ENCODE peak calls at places on chromosomes 16 and 17, in seven cellular contexts. M is mucosa of descending colon, T is left ventricle myocardium inferior, I is K562, D is GM12878, P is neural progenitor cell, W is transverse colon. O is an unnamed sample. For H3K36me3, the result is how much of the 10 kb centered on the place peaks cover.

GRCh38 chr17:29726721-29727252 is 104.1 kb upstream of the CORO6 start:
- DNase-seq in I (peak), T (no peak), M (no peak), D (peak), W (no peak), P (no peak), O (peak)

GRCh38 chr17:6240001-6240400 is 169.8 kb downstream of the WSCD1 start:
- DNase-seq in M (no peak), T (no peak), I (no peak), W (no peak), D (no peak), P (no peak), O (no peak)

GRCh38 chr16:62036807-62037135 is 533 bp upstream of the CDH8 start:
- DNase-seq in W (no peak), T (no peak), D (no peak), P (peak), I (no peak), M (no peak), O (no peak)

GRCh38 chr17:55926276-55926995 is 175.6 kb downstream of the PCTP start:
- DNase-seq in W (no peak), I (no peak), D (no peak), P (no peak), M (no peak), T (no peak), O (no peak)

GRCh38 chr17:28497931-28498330 is 8.2 kb upstream of the FOXN1 start:
- DNase-seq in P (no peak), W (no peak), T (no peak), D (no peak), I (no peak), M (no peak), O (no peak)

GRCh38 chr16:81551821-81552304 is 107.3 kb downstream of the CMIP start:
- DNase-seq in W (no peak), P (no peak), M (no peak), T (peak), I (peak), D (no peak), O (no peak)

GRCh38 chr17:38435795-38436194 is 7.5 kb downstream of the ARHGAP23 start:
- DNase-seq in P (no peak), D (no peak), M (no peak), T (no peak), I (peak), W (no peak), O (no peak)

GRCh38 chr17:64941045-64941444 is 21.8 kb upstream of the LRRC37A3 start:
- DNase-seq in W (no peak), M (no peak), P (no peak), T (no peak), I (no peak), D (no peak), O (no peak)

GRCh38 chr17:57888311-57889216 is 38.7 kb upstream of the MRPS23 start:
- DNase-seq in W (no peak), I (no peak), D (no peak), M (no peak), T (no peak), P (no peak), O (no peak)

GRCh38 chr16:2019500-2019899 is at the start of gene NPW:
- DNase-seq in T (no peak), P (peak), D (no peak), W (no peak), I (peak), M (no peak), O (no peak)

GRCh38 chr16:79509221-79509631 is 91.3 kb downstream of the MAF start:
- DNase-seq in M (peak), D (no peak), I (no peak), T (peak), W (peak), P (peak), O (no peak)

GRCh38 chr16:24988593-24989338 is 26.4 kb downstream of the ARHGAP17 start:
- DNase-seq in W (peak), I (no peak), D (no peak), M (peak), T (no peak), P (no peak), O (no peak)

GRCh38 chr17:7443499-7444485 is 1.1 kb upstream of the CHRNB1 start:
- DNase-seq in P (no peak), T (no peak), I (no peak), W (no peak), D (no peak), M (no peak), O (no peak)

GRCh38 chr16:16138034-16138635 is 85.2 kb downstream of the ABCC6 start:
- DNase-seq in T (no peak), P (no peak), I (no peak), M (no peak), D (no peak), W (no peak), O (no peak)
- H3K36me3 ChIP-seq in T (half or more), P (under half), I (half or more), M (under half), D (under half), W (under half), O (under half)

GRCh38 chr16:14353340-14353739 is 276.7 kb downstream of the PARN start:
- DNase-seq in P (no peak), I (no peak), M (no peak), W (no peak), D (no peak), T (no peak), O (no peak)

GRCh38 chr16:14357328-14357727 is 272.7 kb downstream of the PARN start:
- DNase-seq in W (no peak), M (no peak), D (no peak), T (no peak), P (no peak), I (no peak), O (no peak)

GRCh38 chr16:14356064-14356463 is 274.0 kb downstream of the PARN start:
- DNase-seq in P (no peak), M (no peak), T (no peak), I (no peak), D (no peak), W (no peak), O (no peak)

GRCh38 chr16:14351647-14352046 is 278.4 kb downstream of the PARN start:
- DNase-seq in W (no peak), I (no peak), M (no peak), P (no peak), D (no peak), T (no peak), O (no peak)

DNA sequence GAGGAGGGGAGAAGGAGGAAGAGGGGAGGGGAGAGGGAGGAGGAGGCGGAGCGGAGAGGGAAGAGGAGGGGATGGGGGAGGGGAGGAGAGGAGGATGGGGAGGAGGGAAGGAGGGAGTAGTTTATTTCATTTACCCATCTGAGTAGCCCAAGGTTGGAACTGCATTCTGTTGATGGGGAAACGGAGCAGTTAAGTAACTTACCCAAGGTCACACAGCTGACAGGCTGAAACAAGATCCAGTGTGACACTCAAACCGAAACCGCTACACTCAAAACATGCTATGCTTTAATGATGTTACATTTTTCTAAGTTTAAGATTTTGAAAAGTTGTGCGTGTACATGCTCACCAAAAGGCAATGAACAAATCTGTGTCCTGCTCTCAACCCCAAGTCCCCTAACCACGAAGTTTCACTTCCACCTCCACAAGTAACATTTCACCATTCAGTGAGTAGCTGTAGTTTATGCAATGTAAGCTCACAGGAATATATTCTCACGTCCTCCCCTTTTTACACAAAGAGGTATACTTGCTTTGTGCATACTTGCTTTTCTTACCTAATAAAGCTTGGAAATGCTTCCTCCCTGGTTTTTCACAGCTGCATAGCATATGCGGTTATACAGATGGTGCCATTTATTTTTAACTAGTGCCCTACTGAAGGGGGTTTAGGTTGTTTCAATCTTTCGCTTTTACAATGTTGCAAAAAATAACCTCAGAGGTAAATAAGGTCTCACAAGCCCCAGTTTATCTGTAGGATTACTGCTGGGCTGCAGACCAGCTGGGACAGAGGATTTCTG is 275.3 kb downstream of the PARN start:
- DNase-seq in D (peak), P (no peak), W (no peak), I (no peak), T (no peak), M (peak), O (peak)
- H3K4me3 ChIP-seq in D (no peak), P (no peak), W (no peak), I (no peak), T (no peak), M (no peak), O (no peak)

GRCh38 chr16:85104821-85105391 is 7.4 kb downstream of the CIBAR2 start:
- DNase-seq in T (no peak), M (no peak), W (peak), P (no peak), D (peak), I (no peak), O (peak)

GRCh38 chr16:85105475-85105874 is 6.8 kb downstream of the CIBAR2 start:
- DNase-seq in I (no peak), W (no peak), T (no peak), P (no peak), D (no peak), M (no peak), O (no peak)

GRCh38 chr16:85103096-85104079 is 8.9 kb downstream of the CIBAR2 start:
- DNase-seq in D (no peak), P (no peak), W (no peak), I (no peak), M (no peak), T (no peak), O (no peak)

GRCh38 chr16:85102106-85102630 is 10.1 kb downstream of the CIBAR2 start:
- DNase-seq in P (no peak), T (no peak), W (no peak), M (no peak), D (no peak), I (no peak), O (no peak)

DNA sequence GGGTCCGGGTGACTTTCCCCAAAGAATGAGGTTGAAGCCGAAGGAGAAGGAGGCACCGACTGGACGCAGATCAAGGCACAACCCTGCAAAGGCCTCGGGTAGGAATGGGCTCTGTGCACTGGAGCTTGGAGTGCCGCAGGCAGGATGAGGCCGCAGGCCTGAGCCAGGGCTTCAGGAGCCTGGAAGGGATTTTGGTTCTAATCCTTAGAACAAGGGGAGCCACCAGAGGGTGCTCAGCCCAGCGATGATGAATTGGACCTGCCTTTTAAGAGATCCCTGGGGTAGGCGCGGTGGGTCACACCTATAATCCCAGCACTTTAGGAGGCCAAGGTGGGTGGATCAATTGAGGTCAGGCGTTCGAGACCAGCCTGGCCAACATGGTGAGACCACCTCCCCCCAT is 8.1 kb downstream of the CIBAR2 start:
- DNase-seq in M (no peak), W (no peak), I (no peak), T (no peak), D (no peak), P (peak), O (no peak)
- TF ChIP-seq CTCF in M (no peak), W (no peak), I (peak), T (no peak), D (no peak), P (peak), O (no peak)

DNA sequence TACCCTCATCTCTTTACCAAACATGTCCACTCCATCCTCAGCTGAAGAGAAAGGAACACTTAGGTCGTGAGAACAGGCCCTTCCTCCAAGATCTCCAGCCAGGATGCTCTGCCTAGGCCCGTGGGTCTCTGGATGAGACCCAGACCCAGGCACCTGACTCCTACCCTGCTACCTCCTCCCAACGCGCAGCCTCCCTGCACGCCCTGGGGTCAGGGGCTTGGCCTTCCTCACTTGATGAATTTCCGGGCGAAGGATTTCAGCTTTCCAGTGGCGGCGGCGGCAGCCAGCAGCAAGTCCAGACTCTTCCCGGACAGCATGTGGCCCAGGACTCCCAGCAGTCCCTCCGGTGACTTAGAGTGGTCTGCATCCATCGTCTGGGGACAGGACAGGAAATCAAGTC is 13.4 kb downstream of the CSF3 start:
- DNase-seq in M (no peak), D (no peak), P (no peak), I (no peak), W (no peak), T (no peak), O (no peak)
- H3K36me3 ChIP-seq in M (under half), D (under half), P (under half), I (half or more), W (under half), T (half or more), O (under half)

DNA sequence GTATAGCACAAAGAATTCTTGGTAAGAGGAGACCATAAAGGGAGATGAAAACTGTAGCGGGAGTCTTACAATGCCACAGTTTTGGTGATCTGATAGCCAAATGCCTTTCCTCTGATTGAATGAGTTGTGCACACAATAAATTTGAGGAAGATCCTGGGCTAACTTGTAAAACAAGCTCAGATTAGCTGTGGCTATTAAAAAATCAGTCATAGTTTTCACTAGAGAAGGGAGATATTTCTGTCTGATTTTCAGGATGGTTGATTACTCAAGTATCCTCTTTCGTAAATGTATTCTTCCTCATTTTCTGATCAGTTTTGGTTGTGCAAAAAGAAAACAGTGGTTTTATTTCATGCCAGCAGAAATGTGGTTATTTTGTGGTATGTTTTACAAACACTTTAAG is 9.1 kb upstream of the METTL9 start:
- DNase-seq in P (no peak), D (no peak), I (no peak), M (no peak), T (no peak), W (no peak), O (no peak)
- H3K4me3 ChIP-seq in P (no peak), D (no peak), I (no peak), M (no peak), T (no peak), W (no peak), O (no peak)

GRCh38 chr17:45974916-45975630 is 24.0 kb upstream of the STH start:
- DNase-seq in T (no peak), W (no peak), D (no peak), I (no peak), M (no peak), P (no peak), O (no peak)
- TF ChIP-seq CTCF in T (no peak), W (no peak), D (no peak), I (no peak), M (no peak), P (no peak), O (no peak)

O was measured in GM06990.